ENCODE peak calls at places on chromosome 20, in nine cellular contexts. Y is GF-D8; W is T-helper 2 cell; J is colonic mucosa; T is left cardiac atrium; L is cardiac muscle cell; N is pons; Q is stimulated activated CD8-positive, alpha-beta memory T cell treated with anti-CD3 and anti-CD28 coated beads, Interleukin-7, amount 100 ng/mL, for 48 hours; A is KG1. I is an unnamed sample.

GRCh38 chr20:32609993-32610896 is 25.1 kb upstream of the NOL4L start:
- DNase-seq in Y (no peak), W (no peak), J (no peak), T (no peak), L (no peak), N (no peak), Q (no peak), A (no peak), I (no peak)

GRCh38 chr20:63082308-63082938 is 75.7 kb upstream of the BHLHE23 start:
- DNase-seq in Y (no peak), W (no peak), J (peak), T (peak), L (peak), N (no peak), Q (no peak), A (no peak), I (no peak)

GRCh38 chr20:4195499-4195898 is 180.1 kb upstream of the RNF24 start:
- DNase-seq in Y (no peak), W (no peak), J (no peak), T (no peak), L (peak), N (peak), Q (no peak), A (no peak), I (no peak)

GRCh38 chr20:51350941-51351631 is 191.4 kb downstream of the NFATC2 start:
- DNase-seq in Y (no peak), W (no peak), J (no peak), T (no peak), L (peak), N (no peak), Q (no peak), A (no peak), I (no peak)

GRCh38 chr20:38806855-38807655 is 1.6 kb downstream of the PPP1R16B start:
- DNase-seq in Y (no peak), W (peak), J (no peak), T (no peak), L (no peak), N (peak), Q (no peak), A (no peak), I (no peak)

GRCh38 chr20:44730441-44730840 is 15.2 kb upstream of the KCNK15 start:
- DNase-seq in Y (no peak), W (no peak), J (no peak), T (no peak), L (peak), N (no peak), Q (no peak), A (no peak), I (no peak)

GRCh38 chr20:50478162-50479036 is 31.8 kb upstream of the PTPN1 start:
- DNase-seq in Y (peak), W (peak), J (peak), T (peak), L (peak), N (peak), Q (peak), A (peak), I (no peak)

GRCh38 chr20:48066256-48066655 is 281.0 kb upstream of the SULF2 start:
- DNase-seq in Y (no peak), W (no peak), J (no peak), T (no peak), L (peak), N (no peak), Q (no peak), A (no peak), I (no peak)

GRCh38 chr20:62703853-62704228 is 4.8 kb upstream of the NTSR1 start:
- DNase-seq in Y (no peak), W (no peak), J (no peak), T (no peak), L (no peak), N (no peak), Q (no peak), A (no peak), I (no peak)

GRCh38 chr20:64090165-64090564 is 6.0 kb upstream of the LKAAEAR1 start:
- DNase-seq in Y (no peak), W (no peak), J (no peak), T (no peak), L (no peak), N (no peak), Q (no peak), A (no peak), I (no peak)

GRCh38 chr20:38840894-38841470 is 35.5 kb downstream of the PPP1R16B start:
- DNase-seq in Y (no peak), W (no peak), J (no peak), T (no peak), L (no peak), N (no peak), Q (no peak), A (no peak), I (no peak)

GRCh38 chr20:57894522-57894921 is 184.7 kb upstream of the PMEPA1 start:
- DNase-seq in Y (no peak), W (no peak), J (no peak), T (no peak), L (no peak), N (no peak), Q (no peak), A (no peak), I (no peak)

GRCh38 chr20:36447101-36447500 is 94.2 kb upstream of the MYL9 start:
- DNase-seq in Y (no peak), W (no peak), J (no peak), T (no peak), L (no peak), N (no peak), Q (no peak), A (no peak), I (no peak)

I was measured in SIG-M5.